ENCODE peak calls at places on chromosome 5, in six cellular contexts. One of them, this sample, is unnamed.

GRCh38 chr5:2704111-2704510 is 47.4 kb downstream of the IRX2 start:
- ATAC-seq in upper lobe of left lung: no peak
- ATAC-seq in K562: no peak
- ATAC-seq in GM12878: no peak
- ATAC-seq in HepG2: no peak
- ATAC-seq in A549: no peak
- ATAC-seq in this sample: no peak

GRCh38 chr5:56422060-56422762 is 189.1 kb upstream of the ANKRD55 start:
- ATAC-seq in HepG2: no peak
- ATAC-seq in GM12878: no peak
- ATAC-seq in K562: no peak
- ATAC-seq in A549: no peak
- ATAC-seq in upper lobe of left lung: peak; percentile 49
- ATAC-seq in this sample: no peak

GRCh38 chr5:146732966-146733365 is 145.6 kb downstream of the PPP2R2B start:
- ATAC-seq in K562: no peak
- ATAC-seq in GM12878: no peak
- ATAC-seq in A549: no peak
- ATAC-seq in HepG2: no peak
- ATAC-seq in upper lobe of left lung: no peak
- ATAC-seq in this sample: no peak

GRCh38 chr5:122766130-122766529 is 8.8 kb upstream of the SNX2 start:
- ATAC-seq in GM12878: no peak
- ATAC-seq in K562: no peak
- ATAC-seq in upper lobe of left lung: no peak
- ATAC-seq in HepG2: no peak
- ATAC-seq in A549: no peak
- ATAC-seq in this sample: no peak

GRCh38 chr5:16120579-16120978 is 59.0 kb downstream of the MARCHF11 start:
- ATAC-seq in K562: no peak
- ATAC-seq in A549: no peak
- ATAC-seq in GM12878: no peak
- ATAC-seq in upper lobe of left lung: no peak
- ATAC-seq in HepG2: no peak
- ATAC-seq in this sample: no peak

GRCh38 chr5:525916-526315 is 1.7 kb upstream of the SLC9A3 start:
- ATAC-seq in K562: no peak
- ATAC-seq in GM12878: no peak
- ATAC-seq in A549: no peak
- ATAC-seq in upper lobe of left lung: no peak
- ATAC-seq in HepG2: peak; percentile 15
- ATAC-seq in this sample: no peak

GRCh38 chr5:160134332-160134731 is 15.1 kb upstream of the PWWP2A start:
- ATAC-seq in HepG2: no peak
- ATAC-seq in K562: no peak
- ATAC-seq in GM12878: no peak
- ATAC-seq in upper lobe of left lung: no peak
- ATAC-seq in A549: no peak
- ATAC-seq in this sample: no peak

GRCh38 chr5:95803271-95804148 is 19.0 kb downstream of the GLRX start:
- ATAC-seq in HepG2: peak; percentile 97
- ATAC-seq in A549: peak; percentile 94
- ATAC-seq in GM12878: no peak
- ATAC-seq in K562: no peak
- ATAC-seq in upper lobe of left lung: no peak
- ATAC-seq in this sample: no peak

GRCh38 chr5:163261647-163262269 is 175.6 kb upstream of the CCNG1 start:
- ATAC-seq in A549: no peak
- ATAC-seq in upper lobe of left lung: no peak
- ATAC-seq in GM12878: peak; percentile 59
- ATAC-seq in HepG2: no peak
- ATAC-seq in K562: peak; percentile 85
- ATAC-seq in this sample: no peak

GRCh38 chr5:137696481-137696880 is 39.4 kb downstream of the KLHL3 start:
- ATAC-seq in K562: no peak
- ATAC-seq in A549: no peak
- ATAC-seq in upper lobe of left lung: no peak
- ATAC-seq in GM12878: no peak
- ATAC-seq in HepG2: no peak
- ATAC-seq in this sample: no peak

GRCh38 chr5:37891832-37892231 is 52.0 kb upstream of the GDNF start:
- ATAC-seq in upper lobe of left lung: no peak
- ATAC-seq in GM12878: no peak
- ATAC-seq in A549: no peak
- ATAC-seq in K562: no peak
- ATAC-seq in HepG2: no peak
- ATAC-seq in this sample: no peak

GRCh38 chr5:139669681-139670368 is 21.7 kb downstream of the CXXC5 start:
- ATAC-seq in HepG2: peak; percentile 74
- ATAC-seq in A549: no peak
- ATAC-seq in GM12878: peak; percentile 41
- ATAC-seq in upper lobe of left lung: no peak
- ATAC-seq in K562: peak; percentile 84
- ATAC-seq in this sample: no peak

GRCh38 chr5:121158433-121158832 is 693.2 kb upstream of the FTMT start:
- ATAC-seq in K562: no peak
- ATAC-seq in GM12878: no peak
- ATAC-seq in HepG2: no peak
- ATAC-seq in A549: no peak
- ATAC-seq in upper lobe of left lung: no peak
- ATAC-seq in this sample: no peak

GRCh38 chr5:8184455-8185063 is 315.6 kb downstream of the MTRR start:
- ATAC-seq in K562: peak; percentile 98
- ATAC-seq in HepG2: peak; percentile 94
- ATAC-seq in upper lobe of left lung: peak; percentile 49
- ATAC-seq in A549: no peak
- ATAC-seq in GM12878: peak; percentile 86
- ATAC-seq in this sample: no peak

GRCh38 chr5:137735531-137736284 is at the start of gene KLHL3:
- ATAC-seq in K562: peak; percentile 65
- ATAC-seq in GM12878: peak; percentile 74
- ATAC-seq in A549: no peak
- ATAC-seq in upper lobe of left lung: peak; percentile 53
- ATAC-seq in HepG2: peak; percentile 93
- ATAC-seq in this sample: peak; percentile 52

GRCh38 chr5:130206686-130207085 is 302.4 kb downstream of the CHSY3 start:
- ATAC-seq in GM12878: peak; percentile 31
- ATAC-seq in upper lobe of left lung: no peak
- ATAC-seq in A549: no peak
- ATAC-seq in K562: no peak
- ATAC-seq in HepG2: no peak
- ATAC-seq in this sample: no peak

GRCh38 chr5:144915452-144915851 is 744.8 kb downstream of the KCTD16 start:
- ATAC-seq in upper lobe of left lung: no peak
- ATAC-seq in HepG2: no peak
- ATAC-seq in K562: no peak
- ATAC-seq in A549: no peak
- ATAC-seq in GM12878: no peak
- ATAC-seq in this sample: no peak

GRCh38 chr5:80225189-80225588 is 30.7 kb downstream of the SERINC5 start:
- ATAC-seq in upper lobe of left lung: no peak
- ATAC-seq in K562: no peak
- ATAC-seq in A549: no peak
- ATAC-seq in HepG2: no peak
- ATAC-seq in GM12878: no peak
- ATAC-seq in this sample: no peak

GRCh38 chr5:135993248-135993893 is 35.4 kb upstream of the TGFBI start:
- ATAC-seq in HepG2: no peak
- ATAC-seq in A549: peak; percentile 60
- ATAC-seq in upper lobe of left lung: peak; percentile 46
- ATAC-seq in K562: no peak
- ATAC-seq in GM12878: no peak
- ATAC-seq in this sample: peak; percentile 54

GRCh38 chr5:1010641-1011046 is 2.0 kb downstream of the NKD2 start:
- ATAC-seq in HepG2: no peak
- ATAC-seq in K562: no peak
- ATAC-seq in GM12878: no peak
- ATAC-seq in upper lobe of left lung: no peak
- ATAC-seq in A549: no peak
- ATAC-seq in this sample: no peak

GRCh38 chr5:173689171-173689676 is 72.8 kb upstream of the BOD1 start:
- ATAC-seq in K562: no peak
- ATAC-seq in HepG2: peak; percentile 90
- ATAC-seq in A549: peak; percentile 81
- ATAC-seq in GM12878: no peak
- ATAC-seq in upper lobe of left lung: peak; percentile 23
- ATAC-seq in this sample: no peak

GRCh38 chr5:2169417-2169787 is 286.7 kb upstream of the IRX4 start:
- ATAC-seq in upper lobe of left lung: no peak
- ATAC-seq in HepG2: no peak
- ATAC-seq in A549: no peak
- ATAC-seq in K562: no peak
- ATAC-seq in GM12878: no peak
- ATAC-seq in this sample: no peak

GRCh38 chr5:133154274-133155088 is 102.7 kb downstream of the HSPA4 start:
- ATAC-seq in GM12878: no peak
- ATAC-seq in K562: no peak
- ATAC-seq in HepG2: no peak
- ATAC-seq in upper lobe of left lung: no peak
- ATAC-seq in A549: no peak
- ATAC-seq in this sample: no peak

GRCh38 chr5:106766913-106767312 is 903.8 kb downstream of the EFNA5 start:
- ATAC-seq in HepG2: no peak
- ATAC-seq in A549: no peak
- ATAC-seq in upper lobe of left lung: no peak
- ATAC-seq in GM12878: no peak
- ATAC-seq in K562: no peak
- ATAC-seq in this sample: no peak

GRCh38 chr5:146366904-146367303 is 28.3 kb downstream of the POU4F3 start:
- ATAC-seq in HepG2: no peak
- ATAC-seq in K562: no peak
- ATAC-seq in A549: no peak
- ATAC-seq in GM12878: no peak
- ATAC-seq in upper lobe of left lung: peak; percentile 41
- ATAC-seq in this sample: no peak

GRCh38 chr5:157592594-157592993 is 17.0 kb upstream of the ADAM19 start:
- ATAC-seq in K562: no peak
- ATAC-seq in A549: no peak
- ATAC-seq in HepG2: no peak
- ATAC-seq in upper lobe of left lung: no peak
- ATAC-seq in GM12878: peak; percentile 10
- ATAC-seq in this sample: no peak

GRCh38 chr5:37554938-37555337 is 175.8 kb downstream of the WDR70 start:
- ATAC-seq in HepG2: peak; percentile 54
- ATAC-seq in GM12878: peak; percentile 41
- ATAC-seq in A549: no peak
- ATAC-seq in upper lobe of left lung: no peak
- ATAC-seq in K562: no peak
- ATAC-seq in this sample: no peak

DNA sequence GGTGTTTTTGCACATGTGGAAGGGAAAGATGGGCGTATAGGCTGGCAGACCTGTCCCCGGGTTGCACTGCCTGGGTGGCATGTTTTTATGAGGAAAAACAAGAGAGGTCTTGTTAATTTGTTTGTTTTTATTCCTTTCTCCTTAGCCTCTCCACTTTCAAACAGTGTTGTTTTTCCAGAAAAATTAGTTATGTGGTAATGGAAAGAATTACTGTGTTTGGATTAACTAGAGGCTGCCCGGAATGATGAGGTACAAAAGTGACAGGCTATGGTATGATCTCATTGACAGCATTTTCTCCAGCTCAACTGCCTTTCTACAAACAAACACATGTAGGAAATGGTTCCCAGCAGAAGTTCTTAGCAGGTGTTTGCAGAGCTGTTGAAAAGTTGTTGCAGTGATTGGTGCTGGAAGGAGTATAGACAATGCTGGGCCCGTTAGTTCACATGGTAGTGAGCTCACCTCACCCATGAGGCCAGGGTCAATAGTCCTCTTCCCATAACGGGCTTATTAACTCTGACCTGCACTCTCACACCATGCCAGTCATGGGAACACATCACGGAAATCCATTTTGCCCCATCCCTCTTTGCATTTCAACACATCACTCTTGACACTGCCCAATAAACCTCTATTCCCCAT is 111.3 kb upstream of the SAP30L start:
- ATAC-seq in GM12878: no peak
- ATAC-seq in HepG2: peak; percentile 69
- ATAC-seq in A549: no peak
- ATAC-seq in K562: no peak
- ATAC-seq in upper lobe of left lung: no peak
- ATAC-seq in this sample: peak; percentile 19
- TF ChIP-seq EP300 in GM12878: no peak
- TF ChIP-seq EP300 in HepG2: no peak
- TF ChIP-seq EP300 in A549: no peak
- TF ChIP-seq EP300 in K562: no peak
- TF ChIP-seq EP300 in upper lobe of left lung: no peak
- TF ChIP-seq EP300 in this sample: no peak

DNA sequence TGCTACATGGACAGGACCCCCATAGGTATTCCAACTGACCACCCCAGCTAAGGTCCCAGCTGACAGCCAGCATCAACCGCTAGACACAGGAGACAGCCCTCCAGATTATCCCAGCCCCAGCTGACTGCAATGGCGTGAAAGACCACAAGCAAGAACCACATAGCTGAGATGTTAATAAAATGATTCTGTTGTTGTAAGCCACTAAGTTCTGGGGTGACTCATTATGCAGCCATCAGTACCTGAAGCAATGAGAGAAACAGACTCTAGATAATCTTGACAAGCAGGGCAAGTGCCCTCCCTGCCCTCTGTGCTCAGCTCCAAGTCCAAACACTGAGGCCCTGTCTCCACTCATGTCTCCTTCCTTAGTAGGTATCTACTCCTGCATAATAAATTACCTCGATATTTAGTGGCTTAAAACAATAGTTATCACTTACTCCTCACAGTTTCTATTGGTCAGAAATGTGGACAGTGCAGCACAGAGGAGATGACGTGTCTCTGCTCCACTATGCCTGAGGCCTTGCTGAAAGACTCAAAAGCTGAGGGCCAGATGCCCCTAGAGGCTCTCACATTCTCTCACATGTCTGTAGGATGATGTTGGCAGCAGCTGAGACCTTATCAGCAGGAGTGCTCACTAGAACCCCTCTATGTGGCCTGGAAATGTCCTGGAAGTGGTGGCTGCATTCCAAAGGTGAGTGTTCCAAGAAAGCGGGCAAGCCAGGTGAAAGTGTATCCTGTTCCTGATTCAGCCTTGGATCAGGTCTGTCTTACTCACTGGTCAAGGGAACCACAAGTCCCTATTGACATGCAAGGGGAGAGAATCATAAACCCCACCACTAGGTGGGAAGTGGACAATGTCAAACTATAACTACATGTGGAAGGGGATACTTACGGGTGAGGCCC is 2.5 kb downstream of the MGAT1 start:
- ATAC-seq in K562: no peak
- ATAC-seq in A549: no peak
- ATAC-seq in GM12878: peak; percentile 4
- ATAC-seq in HepG2: no peak
- ATAC-seq in upper lobe of left lung: no peak
- ATAC-seq in this sample: no peak
- H3K4me1 ChIP-seq in K562: peaks cover 49% of the 10 kb centered on the region
- H3K4me1 ChIP-seq in A549: peaks cover 43% of the 10 kb centered on the region
- H3K4me1 ChIP-seq in GM12878: peaks cover 37% of the 10 kb centered on the region
- H3K4me1 ChIP-seq in HepG2: peaks cover 56% of the 10 kb centered on the region
- H3K4me1 ChIP-seq in upper lobe of left lung: peaks cover 81% of the 10 kb centered on the region
- H3K4me1 ChIP-seq in this sample: peaks cover 69% of the 10 kb centered on the region

GRCh38 chr5:73382412-73382795 is 66.2 kb downstream of the FOXD1 start:
- ATAC-seq in A549: no peak
- ATAC-seq in K562: no peak
- ATAC-seq in GM12878: no peak
- ATAC-seq in HepG2: no peak
- ATAC-seq in upper lobe of left lung: no peak
- ATAC-seq in this sample: no peak
- H3K4me3 ChIP-seq in A549: no peak overlapping the region
- H3K4me3 ChIP-seq in K562: no peak overlapping the region
- H3K4me3 ChIP-seq in GM12878: no peak overlapping the region
- H3K4me3 ChIP-seq in HepG2: no peak overlapping the region
- H3K4me3 ChIP-seq in upper lobe of left lung: peak overlapping the region; percentile 36
- H3K4me3 ChIP-seq in this sample: peak overlapping the region; percentile 44

GRCh38 chr5:180494510-180495181 is 467 bp downstream of the CNOT6 start:
- ATAC-seq in HepG2: peak; percentile 42
- ATAC-seq in upper lobe of left lung: peak; percentile 63
- ATAC-seq in K562: peak; percentile 39
- ATAC-seq in GM12878: peak; percentile 57
- ATAC-seq in A549: peak; percentile 67
- ATAC-seq in this sample: peak; percentile 32
- TF ChIP-seq EP300 in HepG2: no peak
- TF ChIP-seq EP300 in upper lobe of left lung: no peak
- TF ChIP-seq EP300 in K562: no peak
- TF ChIP-seq EP300 in GM12878: no peak
- TF ChIP-seq EP300 in A549: no peak
- TF ChIP-seq EP300 in this sample: no peak

This sample was measured in gastroesophageal sphincter.